ENCODE peak calls at places on chromosomes 12 and 14, in five cellular contexts. C, H, W, U and Q are unnamed samples. For H3K27me3, the result is how much of the 10 kb centered on the place peaks cover.

GRCh38 chr12:93299262-93299846 is 78.4 kb upstream of the NUDT4 start:
- DNase-seq in C (peak), H (no peak), W (no peak), U (no peak), Q (no peak)

GRCh38 chr12:15545329-15545728 is 223.0 kb downstream of the PTPRO start:
- DNase-seq in C (no peak), H (no peak), W (no peak), U (no peak), Q (no peak)

GRCh38 chr14:106792543-106792942 is 1266.2 kb downstream of the TMEM121 start:
- DNase-seq in C (no peak), H (no peak), W (no peak), U (no peak), Q (no peak)

GRCh38 chr14:33118653-33119052 is 180.0 kb downstream of the NPAS3 start:
- DNase-seq in C (peak), H (no peak), W (no peak), U (no peak), Q (no peak)

GRCh38 chr12:6295187-6295811 is 15.2 kb upstream of the PLEKHG6 start:
- DNase-seq in C (peak), H (peak), W (no peak), U (peak), Q (peak)

GRCh38 chr14:32609388-32609787 is 280.3 kb downstream of the AKAP6 start:
- DNase-seq in C (no peak), H (no peak), W (no peak), U (no peak), Q (no peak)

GRCh38 chr14:37931998-37932397 is 275.7 kb upstream of the SSTR1 start:
- DNase-seq in C (no peak), H (no peak), W (no peak), U (no peak), Q (no peak)

GRCh38 chr12:80936642-80937390 is 918 bp downstream of the LIN7A start:
- DNase-seq in C (peak), H (peak), W (peak), U (peak), Q (peak)

GRCh38 chr12:108890208-108890607 is 10.3 kb downstream of the DAO start:
- DNase-seq in C (no peak), H (no peak), W (no peak), U (no peak), Q (no peak)

GRCh38 chr12:14948672-14949071 is 10.3 kb upstream of the ERP27 start:
- DNase-seq in C (no peak), H (no peak), W (peak), U (peak), Q (no peak)

GRCh38 chr14:37470251-37470650 is 124.8 kb downstream of the FOXA1 start:
- DNase-seq in C (no peak), H (no peak), W (no peak), U (no peak), Q (no peak)

GRCh38 chr14:96056509-96057422 is 17.6 kb downstream of the C14orf132 start:
- DNase-seq in C (peak), H (peak), W (no peak), U (no peak), Q (no peak)

GRCh38 chr12:27869567-27869966 is 89.5 kb upstream of the MANSC4 start:
- DNase-seq in C (no peak), H (no peak), W (no peak), U (no peak), Q (no peak)

GRCh38 chr14:80135305-80136088 is 75.8 kb downstream of the DIO2 start:
- DNase-seq in C (no peak), H (no peak), W (no peak), U (no peak), Q (no peak)

DNA sequence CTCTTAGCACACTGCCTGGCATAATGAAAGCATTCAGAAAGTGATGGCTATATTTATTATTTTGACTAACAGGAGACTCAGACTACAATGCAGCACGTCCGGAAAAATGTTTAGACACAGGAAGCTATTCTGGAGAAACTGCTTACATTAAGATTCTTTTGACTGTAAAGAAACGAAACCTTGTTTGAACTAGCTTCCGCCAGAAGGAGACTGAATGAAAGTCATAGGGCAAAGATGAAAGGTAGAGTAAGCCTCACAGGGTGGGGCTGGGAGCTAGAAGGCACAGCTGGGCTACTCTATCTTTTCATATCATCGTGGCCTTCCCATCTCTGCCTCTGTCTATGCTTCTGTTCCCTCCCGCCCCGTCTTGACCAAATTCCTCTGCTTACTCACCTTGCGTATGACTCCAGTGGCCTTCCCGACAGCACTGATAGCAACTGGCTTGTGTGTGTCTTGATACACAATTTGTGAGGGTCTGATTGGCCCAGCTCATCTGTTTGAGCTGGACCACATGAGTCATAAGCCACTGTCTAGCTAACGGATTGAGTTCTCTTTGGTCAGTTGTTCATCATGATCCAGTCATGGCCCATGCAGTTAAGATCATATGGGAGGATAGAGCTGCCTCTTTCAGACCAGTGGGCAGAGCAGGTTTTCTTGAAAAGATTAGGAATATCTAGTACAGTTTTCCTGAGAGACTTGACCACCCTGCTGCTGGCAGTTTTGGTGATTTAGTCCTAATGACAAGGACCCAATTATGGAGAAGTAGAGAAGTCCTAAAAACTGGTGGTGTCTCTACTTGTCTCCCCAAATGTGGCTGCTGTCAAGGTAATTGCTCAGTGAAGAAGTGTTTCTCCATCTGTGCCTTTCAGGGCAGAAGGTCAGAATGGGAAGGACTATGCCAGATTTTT is 151.5 kb upstream of the SLC38A2 start:
- DNase-seq in C (no peak), H (no peak), W (no peak), U (no peak), Q (no peak)
- TF ChIP-seq EP300 in C (peak), H (no peak), W (no peak), U (no peak), Q (no peak)

GRCh38 chr14:94779713-94780112 is 9.8 kb upstream of the GSC start:
- DNase-seq in C (no peak), H (no peak), W (no peak), U (peak), Q (no peak)
- H3K27me3 ChIP-seq in C (under half), H (under half), W (under half), U (half or more), Q (under half)

GRCh38 chr12:121259074-121259473 is 37.4 kb downstream of the CAMKK2 start:
- DNase-seq in C (no peak), H (no peak), W (no peak), U (no peak), Q (no peak)
- TF ChIP-seq EP300 in C (no peak), H (no peak), W (no peak), U (no peak), Q (no peak)

GRCh38 chr14:60642790-60643397 is 6.4 kb downstream of the SIX1 start:
- DNase-seq in C (no peak), H (no peak), W (no peak), U (no peak), Q (no peak)
- H3K27me3 ChIP-seq in C (under half), H (half or more), W (under half), U (half or more), Q (half or more)

DNA sequence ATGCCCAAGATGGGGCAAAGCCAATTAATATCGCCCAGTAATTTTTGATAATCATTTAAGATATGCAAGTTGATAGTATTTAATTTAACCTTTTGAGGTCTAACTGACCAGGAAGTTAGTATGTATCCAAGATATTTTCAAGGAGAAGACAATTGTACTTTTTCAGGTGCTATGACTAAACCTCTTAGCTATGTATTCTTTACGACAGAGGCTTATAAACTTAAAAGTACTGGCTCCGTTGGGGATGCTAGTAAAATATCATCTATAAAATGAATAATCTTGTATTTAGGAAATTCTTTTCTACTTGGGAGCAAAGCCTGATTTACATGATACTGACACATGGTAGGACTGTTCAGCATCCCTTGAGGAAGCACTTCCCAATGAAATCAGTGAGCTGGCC is 40.3 kb downstream of the TMTC3 start:
- DNase-seq in C (no peak), H (no peak), W (no peak), U (no peak), Q (no peak)
- TF ChIP-seq EP300 in C (no peak), H (no peak), W (no peak), U (no peak), Q (no peak)